ENCODE peak calls at places on chromosome 12, in four cellular contexts. V, O, D and F are unnamed samples.

GRCh38 chr12:62813031-62813829 is 121.7 kb downstream of the PPM1H start:
- DNase-seq in V (no peak), O (peak; percentile 62), D (peak; percentile 89), F (peak; percentile 61)

GRCh38 chr12:3119745-3120660 is 42.8 kb downstream of the TSPAN9 start:
- DNase-seq in V (no peak), O (no peak), D (no peak), F (no peak)

GRCh38 chr12:109098142-109098652 is 800 bp downstream of the UNG start:
- DNase-seq in V (no peak), O (no peak), D (no peak), F (no peak)

GRCh38 chr12:56808954-56809353 is 45.8 kb downstream of the HSD17B6 start:
- DNase-seq in V (no peak), O (no peak), D (peak; percentile 51), F (peak; percentile 9)

GRCh38 chr12:13211191-13211858 is 14.8 kb downstream of the EMP1 start:
- DNase-seq in V (no peak), O (no peak), D (no peak), F (no peak)

GRCh38 chr12:124024790-124025189 is 51.8 kb downstream of the ZNF664 start:
- DNase-seq in V (no peak), O (no peak), D (no peak), F (no peak)

GRCh38 chr12:72509893-72510292 is 237.7 kb downstream of the TRHDE start:
- DNase-seq in V (no peak), O (no peak), D (no peak), F (no peak)

GRCh38 chr12:13248956-13249355 is 52.4 kb downstream of the EMP1 start:
- DNase-seq in V (no peak), O (no peak), D (no peak), F (no peak)

GRCh38 chr12:40733871-40734270 is 41.6 kb downstream of the CNTN1 start:
- DNase-seq in V (no peak), O (no peak), D (no peak), F (no peak)

GRCh38 chr12:85784096-85784720 is 52.0 kb downstream of the RASSF9 start:
- DNase-seq in V (no peak), O (no peak), D (no peak), F (no peak)

GRCh38 chr12:122834229-122834920 is 882 bp upstream of the HIP1R start:
- DNase-seq in V (peak; percentile 58), O (no peak), D (peak; percentile 87), F (no peak)

GRCh38 chr12:122836027-122836921 is 1.0 kb downstream of the HIP1R start:
- DNase-seq in V (peak; percentile 66), O (peak; percentile 58), D (peak; percentile 33), F (peak; percentile 93)

GRCh38 chr12:122837306-122838265 is 2.3 kb downstream of the HIP1R start:
- DNase-seq in V (peak; percentile 57), O (no peak), D (no peak), F (peak; percentile 34)

GRCh38 chr12:122834921-122835692 is at the start of gene HIP1R:
- DNase-seq in V (no peak), O (peak; percentile 50), D (peak; percentile 59), F (peak; percentile 69)

DNA sequence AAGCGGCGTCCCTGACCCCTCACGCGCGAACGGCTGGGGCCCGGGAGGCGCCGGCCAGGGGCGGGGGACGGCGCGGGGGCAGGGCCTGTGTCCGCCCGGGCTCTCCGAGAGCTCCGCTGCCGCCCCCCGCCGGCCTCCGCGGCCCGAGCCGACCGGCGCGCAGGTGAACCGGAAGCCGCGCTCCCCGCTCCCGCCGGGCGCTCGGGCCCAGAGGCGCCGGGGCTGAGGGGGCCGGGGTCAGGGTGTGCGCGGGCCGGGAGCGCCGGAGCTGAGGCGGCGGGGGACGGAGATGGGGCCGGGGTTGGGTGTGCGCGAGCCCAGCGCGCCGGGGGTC is 403 bp downstream of the HIP1R start:
- DNase-seq in V (no peak), O (peak; percentile 27), D (peak; percentile 62), F (peak; percentile 75)
- H2AFZ ChIP-seq in V (no peak overlapping the region), O (no peak overlapping the region), D (no peak overlapping the region), F (peak overlapping the region; percentile 52)

GRCh38 chr12:113133036-113133435 is 2.5 kb downstream of the RASAL1 start:
- DNase-seq in V (no peak), O (no peak), D (no peak), F (no peak)

GRCh38 chr12:113131556-113131955 is 4.0 kb downstream of the RASAL1 start:
- DNase-seq in V (no peak), O (no peak), D (no peak), F (peak; percentile 39)

GRCh38 chr12:113128802-113129663 is 6.5 kb downstream of the RASAL1 start:
- DNase-seq in V (no peak), O (no peak), D (no peak), F (peak; percentile 89)

GRCh38 chr12:113129664-113130456 is 5.7 kb downstream of the RASAL1 start:
- DNase-seq in V (no peak), O (no peak), D (no peak), F (peak; percentile 25)

DNA sequence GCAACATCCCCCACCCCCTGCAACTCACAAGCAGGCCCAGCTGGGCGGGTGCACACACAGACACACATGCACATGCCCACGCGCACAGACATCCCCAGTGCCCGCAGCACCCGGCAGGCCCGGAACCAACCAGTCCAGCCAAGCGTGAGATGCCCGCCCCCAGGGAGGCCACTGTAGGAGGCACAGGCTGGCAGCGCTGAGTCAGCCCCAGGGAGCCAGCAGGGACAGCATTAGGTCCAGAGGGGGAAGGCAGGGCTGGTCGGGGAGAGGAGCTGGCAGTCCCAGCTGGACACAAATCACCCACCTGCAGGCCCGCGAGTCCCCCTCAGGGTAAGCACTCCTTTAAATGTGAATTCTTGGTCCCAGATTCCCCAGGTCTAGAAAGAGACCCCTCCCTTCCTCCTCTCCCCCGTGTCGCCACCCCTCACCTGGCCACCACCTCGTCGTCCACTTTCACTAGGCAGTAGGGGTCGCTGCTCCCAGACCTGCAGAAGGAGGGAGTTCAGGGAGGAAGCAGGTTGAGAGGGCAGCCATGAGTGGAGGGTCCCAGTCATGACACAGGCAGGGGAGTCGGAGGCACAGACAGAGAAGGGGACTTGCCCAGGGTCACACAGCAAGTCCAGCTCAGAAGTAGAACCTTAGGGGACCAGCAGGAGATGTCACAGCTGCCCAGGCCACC is 5.0 kb downstream of the RASAL1 start:
- DNase-seq in V (peak; percentile 29), O (no peak), D (peak; percentile 85), F (peak; percentile 55)
- H3K4me2 ChIP-seq in V (no peak overlapping the region), O (no peak overlapping the region), D (no peak overlapping the region), F (peak overlapping the region; percentile 81)

GRCh38 chr12:101940400-101940950 is 63.1 kb downstream of the DRAM1 start:
- DNase-seq in V (no peak), O (no peak), D (no peak), F (no peak)

GRCh38 chr12:101942206-101942605 is 64.8 kb downstream of the DRAM1 start:
- DNase-seq in V (no peak), O (no peak), D (no peak), F (no peak)

GRCh38 chr12:101941306-101942000 is 64.1 kb downstream of the DRAM1 start:
- DNase-seq in V (no peak), O (no peak), D (no peak), F (peak; percentile 72)

GRCh38 chr12:101939306-101939705 is 61.9 kb downstream of the DRAM1 start:
- DNase-seq in V (no peak), O (no peak), D (no peak), F (no peak)

GRCh38 chr12:101939856-101940265 is 62.5 kb downstream of the DRAM1 start:
- DNase-seq in V (peak; percentile 60), O (peak; percentile 58), D (peak; percentile 90), F (peak; percentile 83)
- H3K36me3 ChIP-seq in V (no peaks in the 10 kb centered on the region), O (no peaks in the 10 kb centered on the region), D (no peaks in the 10 kb centered on the region), F (no peaks in the 10 kb centered on the region)

DNA sequence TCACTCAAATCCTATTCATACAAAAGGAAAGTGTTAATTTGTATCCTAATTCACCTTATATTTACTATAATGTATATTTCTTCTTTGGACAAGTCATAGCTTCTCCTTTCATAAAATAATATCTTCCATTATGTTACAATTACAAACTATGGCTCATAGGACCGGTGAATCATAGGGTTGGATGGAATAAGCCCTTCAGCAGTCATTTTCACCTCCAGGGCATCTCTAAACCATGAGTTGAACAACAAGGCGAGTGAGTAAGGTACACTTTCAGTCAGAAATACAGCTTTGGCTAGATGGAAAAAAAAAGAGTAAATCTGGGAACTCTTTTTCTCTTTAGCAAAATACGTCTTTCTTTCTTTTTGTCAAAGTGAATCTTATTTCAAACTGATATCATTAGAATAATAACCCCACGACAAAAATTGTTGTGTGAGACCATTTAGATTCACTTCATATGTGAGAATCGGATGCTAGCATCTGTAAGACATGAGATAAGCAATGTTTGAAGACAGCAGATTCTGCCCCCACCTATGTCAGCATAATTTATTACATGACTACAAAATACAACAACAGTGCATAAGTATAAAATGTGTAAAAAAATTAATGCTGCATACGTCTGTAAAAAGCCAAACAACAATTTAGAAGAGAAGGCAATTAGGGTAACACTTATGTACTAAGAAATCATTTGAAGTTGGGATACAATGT is 184.4 kb upstream of the SLC38A2 start:
- DNase-seq in V (no peak), O (no peak), D (no peak), F (no peak)
- H2AFZ ChIP-seq in V (no peak overlapping the region), O (no peak overlapping the region), D (no peak overlapping the region), F (no peak overlapping the region)

GRCh38 chr12:104434129-104434528 is 22.6 kb upstream of the CHST11 start:
- DNase-seq in V (no peak), O (no peak), D (no peak), F (no peak)

GRCh38 chr12:104435175-104435574 is 21.6 kb upstream of the CHST11 start:
- DNase-seq in V (no peak), O (no peak), D (no peak), F (no peak)

GRCh38 chr12:104435765-104436164 is 21.0 kb upstream of the CHST11 start:
- DNase-seq in V (no peak), O (no peak), D (no peak), F (no peak)

GRCh38 chr12:104436790-104437189 is 20.0 kb upstream of the CHST11 start:
- DNase-seq in V (no peak), O (no peak), D (no peak), F (no peak)

DNA sequence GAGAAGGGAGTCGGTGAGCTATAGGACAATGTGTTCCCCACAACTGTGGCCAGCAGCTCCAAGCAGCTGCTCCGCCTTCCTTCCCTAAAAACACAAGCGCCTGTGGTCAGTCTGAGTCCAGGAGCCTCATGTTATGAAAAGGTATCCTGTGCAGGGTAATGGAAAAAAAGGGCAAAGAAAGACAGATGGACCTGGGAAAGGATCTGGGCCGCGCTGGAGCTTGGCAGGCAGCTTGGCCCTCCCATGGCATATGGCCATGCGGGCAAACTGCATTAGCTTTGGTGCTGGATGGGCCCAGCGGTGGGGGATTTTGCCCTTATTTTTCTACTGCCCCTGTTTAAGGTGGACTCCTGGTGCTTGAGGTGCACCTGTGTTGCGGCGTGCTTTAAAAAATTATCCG is 23.7 kb upstream of the CHST11 start:
- DNase-seq in V (no peak), O (no peak), D (no peak), F (no peak)
- H3K4me2 ChIP-seq in V (no peak overlapping the region), O (no peak overlapping the region), D (no peak overlapping the region), F (no peak overlapping the region)

GRCh38 chr12:111672822-111673381 is 12.9 kb downstream of the BRAP start:
- DNase-seq in V (no peak), O (no peak), D (no peak), F (no peak)
- H3K36me3 ChIP-seq in V (peaks cover 67% of the 10 kb centered on the region), O (peaks cover 79% of the 10 kb centered on the region), D (peaks cover 43% of the 10 kb centered on the region), F (peaks cover 85% of the 10 kb centered on the region)